ENCODE peak calls at places on chromosomes 3 and 15, in ten cellular contexts. R is astrocyte, P is AG10803, U is cardiac muscle cell, M is upper lobe of right lung, L is DND-41, D is left lung, Q is AG04449, B is AG09309, C is fibroblast of mammary gland. I is an unnamed sample.

GRCh38 chr15:74988007-74988800 is 7.2 kb upstream of the SCAMP5 start:
- DNase-seq in R (no peak), P (no peak), U (peak), M (no peak), L (peak), D (no peak), Q (no peak), B (no peak), C (peak), I (peak)

GRCh38 chr3:176219970-176220369 is 977.3 kb downstream of the TBL1XR1 start:
- DNase-seq in R (no peak), P (no peak), U (no peak), M (no peak), L (no peak), D (no peak), Q (no peak), B (no peak), C (no peak), I (no peak)

GRCh38 chr3:103705641-103706040 is 1270.8 kb downstream of the ZPLD1 start:
- DNase-seq in R (no peak), P (no peak), U (no peak), M (no peak), L (no peak), D (no peak), Q (no peak), B (no peak), C (no peak), I (no peak)

GRCh38 chr15:35871282-35871681 is 325.3 kb upstream of the DPH6 start:
- DNase-seq in R (no peak), P (no peak), U (no peak), M (no peak), L (no peak), D (no peak), Q (no peak), B (no peak), C (no peak), I (no peak)

GRCh38 chr3:191136347-191136746 is 62.7 kb upstream of the OSTN start:
- DNase-seq in R (no peak), P (peak), U (peak), M (no peak), L (no peak), D (no peak), Q (no peak), B (no peak), C (peak), I (peak)

GRCh38 chr3:151085889-151086483 is 522 bp downstream of the MED12L start:
- DNase-seq in R (peak), P (no peak), U (no peak), M (peak), L (peak), D (peak), Q (no peak), B (no peak), C (no peak), I (no peak)

GRCh38 chr3:135100349-135100741 is 305.3 kb downstream of the EPHB1 start:
- DNase-seq in R (no peak), P (no peak), U (no peak), M (no peak), L (no peak), D (no peak), Q (no peak), B (no peak), C (no peak), I (no peak)

GRCh38 chr3:98532709-98533571 is 1.2 kb downstream of the GPR15 start:
- DNase-seq in R (no peak), P (no peak), U (no peak), M (no peak), L (no peak), D (no peak), Q (no peak), B (no peak), C (no peak), I (no peak)

GRCh38 chr3:52216585-52217408 is 8.6 kb downstream of the TLR9 start:
- DNase-seq in R (peak), P (peak), U (peak), M (peak), L (peak), D (peak), Q (no peak), B (no peak), C (peak), I (peak)

GRCh38 chr3:160667452-160667851 is 9.5 kb upstream of the ARL14 start:
- DNase-seq in R (peak), P (no peak), U (no peak), M (no peak), L (no peak), D (no peak), Q (no peak), B (peak), C (peak), I (no peak)

GRCh38 chr3:58577269-58577821 is at the start of gene FAM107A:
- DNase-seq in R (peak), P (peak), U (peak), M (no peak), L (no peak), D (no peak), Q (no peak), B (peak), C (peak), I (peak)
- H3K4me3 ChIP-seq in R (no peak), P (peak), U (no peak), M (peak), L (no peak), D (no peak), Q (no peak), B (no peak), C (no peak), I (peak)

DNA sequence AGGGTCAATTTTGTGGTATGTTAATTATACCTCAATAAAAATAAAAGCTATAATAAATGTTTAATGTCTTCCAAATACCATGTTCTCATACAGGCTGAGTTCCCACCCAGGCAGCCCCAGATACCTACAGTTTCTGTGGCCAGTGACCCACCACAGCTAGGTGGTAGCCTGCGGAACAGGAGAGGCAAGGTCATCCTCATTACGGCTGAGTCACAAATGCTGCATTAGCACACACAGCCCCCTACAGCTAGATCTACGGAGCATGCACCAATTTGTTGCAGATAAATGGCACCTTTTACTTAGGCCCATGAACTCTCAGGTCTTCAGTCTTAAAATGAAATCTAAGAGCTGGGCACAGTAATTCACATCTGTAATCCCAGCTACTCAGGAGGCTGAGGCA is 5.1 kb downstream of the SPATA12 start:
- DNase-seq in R (peak), P (peak), U (no peak), M (no peak), L (no peak), D (no peak), Q (no peak), B (no peak), C (no peak), I (no peak)
- TF ChIP-seq CTCF in R (no peak), P (no peak), U (no peak), M (no peak), L (no peak), D (no peak), Q (no peak), B (no peak), C (no peak), I (no peak)

GRCh38 chr3:141338881-141339280 is 29.4 kb upstream of the ZBTB38 start:
- DNase-seq in R (no peak), P (no peak), U (no peak), M (no peak), L (no peak), D (no peak), Q (no peak), B (no peak), C (no peak), I (no peak)

GRCh38 chr3:141337523-141337854 is 30.8 kb upstream of the ZBTB38 start:
- DNase-seq in R (no peak), P (no peak), U (no peak), M (no peak), L (no peak), D (no peak), Q (no peak), B (no peak), C (no peak), I (no peak)

GRCh38 chr3:141334627-141335250 is 33.6 kb upstream of the ZBTB38 start:
- DNase-seq in R (no peak), P (no peak), U (no peak), M (no peak), L (no peak), D (no peak), Q (no peak), B (no peak), C (no peak), I (no peak)

GRCh38 chr3:141335531-141336042 is 32.7 kb upstream of the ZBTB38 start:
- DNase-seq in R (no peak), P (peak), U (no peak), M (no peak), L (no peak), D (no peak), Q (no peak), B (no peak), C (peak), I (no peak)

DNA sequence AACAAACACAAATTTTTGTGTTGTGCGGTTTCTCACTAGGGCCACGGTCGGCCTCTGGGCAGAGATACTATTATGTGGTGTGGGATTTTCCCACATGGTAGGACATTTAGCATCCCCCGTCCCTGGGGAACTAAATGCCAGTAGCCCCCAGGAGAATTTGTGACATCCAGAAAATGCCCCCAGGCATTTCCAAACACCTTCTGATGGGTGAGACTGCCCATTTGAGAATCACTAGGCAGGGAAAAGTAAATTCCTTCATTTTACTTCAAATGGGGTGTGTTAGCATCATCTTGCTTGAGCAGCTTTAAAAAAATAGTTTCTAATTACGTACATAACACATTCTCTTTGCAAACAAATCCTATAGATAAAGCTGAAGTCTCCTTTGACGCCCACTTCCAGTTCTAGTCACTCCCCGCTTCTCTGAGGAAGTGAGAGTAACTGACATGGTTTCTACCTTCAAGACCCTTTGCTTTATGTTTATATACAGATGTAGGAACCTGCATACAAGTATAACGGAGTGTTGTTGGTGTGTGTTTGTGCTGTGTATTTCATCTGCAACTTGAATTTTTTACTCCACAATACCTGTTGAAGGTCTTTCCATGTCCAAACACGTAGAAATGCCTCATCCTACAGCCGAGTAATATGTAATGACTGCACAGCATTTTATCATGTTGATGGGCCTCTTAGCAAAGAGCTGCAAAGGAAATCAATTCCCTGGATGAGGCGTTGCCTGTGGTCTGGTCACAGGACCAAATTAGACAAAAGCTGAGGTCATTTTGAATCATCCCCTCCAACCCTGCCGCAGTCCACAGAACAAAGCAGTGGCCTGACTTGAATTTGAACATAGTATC is 31.4 kb upstream of the ZBTB38 start:
- DNase-seq in R (peak), P (peak), U (peak), M (no peak), L (no peak), D (no peak), Q (no peak), B (peak), C (peak), I (peak)
- H3K4me3 ChIP-seq in R (no peak), P (no peak), U (no peak), M (no peak), L (no peak), D (no peak), Q (no peak), B (no peak), C (no peak), I (no peak)

GRCh38 chr15:101014921-101015841 is 96.0 kb downstream of the LRRK1 start:
- DNase-seq in R (peak), P (peak), U (peak), M (peak), L (peak), D (peak), Q (no peak), B (no peak), C (peak), I (peak)

GRCh38 chr15:101017935-101018849 is 99.0 kb downstream of the LRRK1 start:
- DNase-seq in R (no peak), P (peak), U (peak), M (no peak), L (no peak), D (no peak), Q (no peak), B (peak), C (peak), I (peak)

GRCh38 chr15:101019351-101019750 is 100.2 kb downstream of the LRRK1 start:
- DNase-seq in R (no peak), P (no peak), U (no peak), M (no peak), L (no peak), D (no peak), Q (no peak), B (no peak), C (no peak), I (no peak)

GRCh38 chr15:101016581-101016980 is 97.4 kb downstream of the LRRK1 start:
- DNase-seq in R (no peak), P (no peak), U (no peak), M (no peak), L (no peak), D (no peak), Q (no peak), B (no peak), C (no peak), I (no peak)

DNA sequence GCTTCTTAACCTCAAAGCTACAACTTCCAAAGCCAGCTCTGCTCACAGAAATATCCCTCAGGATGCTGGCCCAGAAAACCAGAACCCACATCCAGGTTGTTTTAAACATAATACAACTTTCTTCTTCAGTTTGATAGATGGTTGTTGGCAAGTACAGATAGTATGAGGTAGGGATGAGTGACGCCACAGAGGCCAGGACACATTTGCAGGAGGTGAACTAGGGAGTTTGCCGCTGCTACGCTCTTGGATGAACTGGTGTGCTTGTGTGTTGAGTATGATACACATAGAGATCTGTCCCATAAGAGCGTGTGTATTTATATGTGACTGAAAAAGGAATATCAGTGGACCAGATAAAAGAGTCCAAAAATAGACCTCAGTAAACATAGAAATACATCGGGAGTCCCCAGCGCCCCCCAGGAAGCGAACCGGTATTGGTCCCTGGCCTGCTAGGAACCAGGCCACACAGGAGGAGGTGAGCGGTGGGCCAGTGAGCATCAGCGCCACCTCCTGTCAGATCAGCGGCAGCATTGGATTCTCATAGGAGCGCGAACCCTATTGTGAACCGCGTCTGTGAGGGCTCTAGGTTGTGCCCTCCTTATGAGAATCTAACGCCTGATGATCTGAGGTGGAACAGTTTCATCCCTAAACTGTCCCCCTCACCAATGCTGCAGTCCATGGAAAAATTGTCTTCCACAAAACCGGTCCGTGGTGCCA is 98.0 kb downstream of the LRRK1 start:
- DNase-seq in R (no peak), P (no peak), U (no peak), M (no peak), L (no peak), D (no peak), Q (no peak), B (no peak), C (no peak), I (no peak)
- TF ChIP-seq CTCF in R (no peak), P (no peak), U (peak), M (no peak), L (peak), D (no peak), Q (no peak), B (peak), C (peak), I (no peak)

DNA sequence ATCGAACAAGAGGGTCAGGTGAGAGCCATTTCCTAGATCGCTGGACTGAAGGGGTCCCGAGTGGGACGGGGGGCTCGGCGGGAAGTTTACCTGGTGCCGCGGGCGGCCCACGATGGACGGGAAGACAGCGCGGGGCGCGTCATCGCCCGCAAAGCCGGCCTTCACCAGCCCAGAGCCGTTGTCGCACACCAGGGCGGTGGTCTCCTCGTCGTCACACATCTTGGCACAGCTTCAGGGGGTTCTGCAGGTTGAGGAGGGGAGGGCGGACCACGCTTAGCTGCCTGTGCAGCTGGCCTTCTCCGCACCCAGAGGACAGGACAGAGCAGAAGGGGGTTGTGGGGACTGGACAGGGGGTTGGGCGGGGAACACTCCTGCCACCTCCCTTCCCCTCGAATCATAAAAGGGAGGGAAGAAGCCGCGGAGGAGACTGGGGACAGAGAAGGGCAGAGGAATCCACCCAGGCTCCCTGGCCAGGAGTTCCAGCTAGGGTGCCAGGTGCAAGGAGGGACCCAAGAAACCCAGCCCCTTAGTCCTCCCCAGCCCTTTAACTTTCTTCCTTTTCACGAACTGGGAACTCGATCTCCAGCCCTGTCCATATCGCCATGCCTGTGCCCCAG is 651 bp downstream of the ACTC1 start:
- DNase-seq in R (no peak), P (no peak), U (no peak), M (no peak), L (no peak), D (no peak), Q (no peak), B (no peak), C (no peak), I (no peak)
- H3K4me3 ChIP-seq in R (no peak), P (peak), U (peak), M (no peak), L (no peak), D (no peak), Q (no peak), B (no peak), C (no peak), I (no peak)

DNA sequence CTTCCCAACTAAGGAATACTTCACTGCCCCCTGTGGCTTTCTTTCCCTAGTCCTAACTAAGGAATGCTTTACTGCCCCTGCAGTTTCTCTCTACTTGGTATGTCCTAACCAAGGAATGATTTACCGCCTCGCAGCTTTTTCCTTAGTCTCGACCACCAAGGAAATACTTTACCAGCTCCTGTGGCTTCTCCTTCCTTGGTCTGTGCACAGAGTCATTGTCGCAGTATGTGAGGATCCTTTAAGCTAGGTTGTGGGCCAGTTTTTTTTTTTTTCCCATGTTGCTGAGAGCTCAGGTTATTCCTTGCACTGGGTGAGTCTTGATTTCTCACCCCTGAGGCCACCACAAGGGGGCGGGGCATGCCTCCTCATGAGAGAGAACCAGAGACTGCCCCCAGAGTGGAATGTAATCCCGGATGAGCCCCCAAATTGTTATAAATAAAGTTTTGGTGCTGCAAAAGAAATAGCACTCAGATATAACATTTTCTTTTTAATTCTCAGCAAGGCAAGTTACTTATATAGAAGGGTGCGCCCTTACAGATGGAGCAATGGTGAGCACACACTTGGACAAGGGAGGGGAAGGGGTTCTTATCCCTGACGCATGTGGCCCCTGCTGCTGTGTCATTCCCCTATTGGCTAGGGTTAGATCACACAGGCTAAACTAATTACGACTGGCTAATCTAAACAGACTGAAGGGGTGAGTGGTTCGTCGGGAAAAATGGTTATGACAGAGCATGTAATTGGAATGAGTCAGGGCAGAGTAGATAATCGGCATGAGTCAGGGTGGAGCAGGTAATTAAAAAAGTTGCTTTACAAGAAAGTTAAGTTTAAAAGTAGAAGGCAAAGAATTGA is 27.0 kb downstream of the NDUFB4 start:
- DNase-seq in R (peak), P (peak), U (no peak), M (no peak), L (peak), D (peak), Q (peak), B (peak), C (peak), I (peak)
- TF ChIP-seq CTCF in R (no peak), P (peak), U (no peak), M (peak), L (no peak), D (no peak), Q (no peak), B (no peak), C (no peak), I (peak)

I was measured in fibroblast of pulmonary artery.